ENCODE peak calls at places on chromosome 9, in ten cellular contexts. K is kidney; U is effector memory CD4-positive, alpha-beta T cell; J is trophoblast cell; L is upper lobe of left lung; Y is SJCRH30; T is CD8-positive, alpha-beta T cell; G is MM.1S; C is stomach; D is upper lobe of right lung. N is an unnamed sample. For H3K4me1, the result is how much of the 10 kb centered on the place peaks cover.

GRCh38 chr9:98432134-98432533 is 176.7 kb upstream of the TBC1D2 start:
- DNase-seq in U (no peak), G (no peak), T (no peak), L (no peak), Y (no peak), J (no peak), C (no peak), K (no peak), D (no peak), N (no peak)

GRCh38 chr9:114112778-114113585 is 13.9 kb upstream of the KIF12 start:
- DNase-seq in T (no peak), Y (no peak), G (no peak), U (no peak), J (peak), C (peak), K (peak), L (peak), D (peak), N (peak)

GRCh38 chr9:83680233-83680632 is 27.5 kb downstream of the UBQLN1 start:
- DNase-seq in K (no peak), C (no peak), U (no peak), Y (no peak), J (no peak), T (no peak), D (no peak), L (no peak), G (no peak), N (no peak)

GRCh38 chr9:125444166-125444565 is 182.5 kb downstream of the GAPVD1 start:
- DNase-seq in L (no peak), D (peak), Y (no peak), C (no peak), U (no peak), J (no peak), G (no peak), K (no peak), T (no peak), N (no peak)

GRCh38 chr9:92463989-92464388 is 18.3 kb downstream of the ASPN start:
- DNase-seq in T (no peak), L (no peak), C (no peak), J (peak), U (no peak), Y (no peak), G (no peak), D (no peak), K (no peak), N (no peak)

GRCh38 chr9:87713278-87713989 is 12.5 kb upstream of the CTSL start:
- DNase-seq in C (peak), D (peak), L (peak), J (peak), K (peak), U (peak), T (no peak), G (no peak), Y (peak), N (peak)

GRCh38 chr9:127634021-127634420 is 21.9 kb downstream of the STXBP1 start:
- DNase-seq in T (no peak), G (no peak), J (no peak), Y (peak), D (peak), U (no peak), C (no peak), L (peak), K (no peak), N (no peak)

GRCh38 chr9:35571113-35571512 is 33.9 kb upstream of the TESK1 start:
- DNase-seq in T (no peak), C (no peak), Y (no peak), U (no peak), D (no peak), K (no peak), L (no peak), G (no peak), J (no peak), N (no peak)

GRCh38 chr9:78707080-78707479 is 410.2 kb downstream of the PSAT1 start:
- DNase-seq in U (no peak), Y (no peak), D (no peak), K (no peak), L (no peak), C (no peak), T (no peak), G (no peak), J (no peak), N (no peak)

GRCh38 chr9:108296056-108296455 is 559.7 kb downstream of the ACTL7B start:
- DNase-seq in J (no peak), G (no peak), L (no peak), T (no peak), K (no peak), U (no peak), C (no peak), D (no peak), Y (no peak), N (no peak)

GRCh38 chr9:71037521-71037920 is 83.9 kb downstream of the TRPM3 start:
- DNase-seq in C (no peak), L (no peak), D (no peak), Y (no peak), T (no peak), G (no peak), U (no peak), J (no peak), K (no peak), N (no peak)

GRCh38 chr9:119284118-119284517 is 85.1 kb downstream of the BRINP1 start:
- DNase-seq in G (no peak), U (no peak), D (no peak), Y (peak), L (no peak), T (no peak), C (no peak), J (no peak), K (no peak), N (no peak)

GRCh38 chr9:127838375-127839078 is 15.9 kb downstream of the ENG start:
- DNase-seq in T (no peak), C (peak), G (no peak), J (no peak), K (peak), U (no peak), L (peak), D (peak), Y (peak), N (peak)

GRCh38 chr9:107198718-107199117 is 84.4 kb upstream of the RAD23B start:
- DNase-seq in Y (no peak), G (no peak), J (no peak), K (no peak), U (no peak), D (no peak), C (no peak), L (no peak), T (no peak), N (no peak)

GRCh38 chr9:97861148-97861475 is 8.1 kb downstream of the FOXE1 start:
- DNase-seq in K (no peak), U (no peak), J (no peak), C (no peak), L (no peak), Y (no peak), D (no peak), G (no peak), T (no peak), N (no peak)

GRCh38 chr9:123368481-123369153 is 12.6 kb downstream of the CRB2 start:
- DNase-seq in G (no peak), D (no peak), L (no peak), U (no peak), J (no peak), C (no peak), Y (no peak), K (no peak), T (no peak), N (no peak)

GRCh38 chr9:137832191-137832700 is 45.3 kb upstream of the CACNA1B start:
- DNase-seq in K (no peak), C (no peak), T (no peak), U (no peak), Y (no peak), J (no peak), D (no peak), G (no peak), L (no peak), N (no peak)

DNA sequence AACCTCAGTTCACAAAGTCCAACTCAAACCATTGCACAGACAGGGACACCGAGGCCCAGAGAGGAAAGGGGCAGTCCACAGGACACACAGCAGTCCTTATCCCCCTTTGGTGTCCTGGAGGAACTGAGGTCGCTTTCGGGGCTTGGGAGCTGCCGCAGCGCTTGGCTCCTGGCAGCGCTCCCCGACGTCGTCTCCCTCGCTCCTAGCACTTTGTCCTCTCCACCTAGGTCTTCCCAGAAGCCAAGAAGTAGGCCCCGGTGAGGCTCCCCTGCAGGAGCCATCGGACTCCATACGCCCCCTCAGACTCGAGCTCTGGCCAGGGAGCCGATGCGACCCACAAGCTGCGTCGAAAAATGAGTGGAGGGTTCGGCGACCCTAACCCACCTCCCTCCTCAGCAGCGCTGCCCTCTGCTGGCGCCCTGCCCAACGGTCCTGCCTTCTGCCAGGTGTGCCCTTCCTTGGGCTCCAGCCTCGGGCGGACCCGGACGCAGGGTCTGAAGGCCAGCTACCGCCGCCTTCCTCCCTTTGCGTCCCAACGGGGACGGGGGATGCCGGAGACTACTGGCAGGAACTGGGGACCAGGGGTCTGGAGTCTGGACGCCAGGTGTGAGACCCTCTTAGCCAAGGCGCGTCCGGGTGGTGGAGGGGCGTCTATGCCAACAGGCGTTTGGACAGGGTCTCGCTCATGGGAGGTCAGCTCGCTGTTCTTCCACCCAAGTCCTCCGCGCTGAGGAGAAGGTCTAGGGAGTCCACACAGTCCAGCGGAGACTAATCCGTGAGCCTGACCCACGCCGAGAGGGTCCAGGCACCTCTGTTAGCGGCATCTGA is 2.1 kb upstream of the PRDM12 start:
- DNase-seq in J (no peak), T (no peak), C (no peak), U (no peak), L (no peak), Y (peak), D (no peak), G (no peak), K (no peak), N (no peak)
- H3K4me1 ChIP-seq in J (under half), T (under half), C (half or more), U (half or more), L (half or more), Y (under half), D (half or more), G (under half), K (under half), N (under half)

DNA sequence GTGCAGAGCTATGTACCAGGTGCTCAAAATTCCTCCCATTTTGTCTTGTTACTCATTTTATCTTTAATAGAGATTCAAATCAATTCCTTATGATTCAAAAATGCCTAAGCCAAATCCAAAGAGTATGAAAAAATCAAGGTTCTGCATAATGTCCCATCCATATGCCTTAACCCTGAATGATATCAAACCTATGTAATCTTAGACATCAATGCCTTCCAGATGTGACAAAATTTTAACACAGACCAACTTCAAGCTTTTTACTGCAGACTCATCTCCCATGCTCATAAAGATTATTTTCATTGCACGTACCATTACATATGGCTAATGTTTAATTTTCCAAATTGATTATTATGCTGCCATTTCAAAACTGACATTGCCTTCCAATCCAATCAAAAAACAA is 122.4 kb downstream of the NFIB start:
- DNase-seq in T (no peak), J (no peak), Y (no peak), D (no peak), U (no peak), K (no peak), G (no peak), L (no peak), C (no peak), N (no peak)
- H3K4me1 ChIP-seq in T (under half), J (under half), Y (under half), D (under half), U (under half), K (under half), G (under half), L (under half), C (under half), N (under half)

GRCh38 chr9:133970581-133970900 is 21.6 kb downstream of the VAV2 start:
- DNase-seq in G (no peak), U (no peak), D (no peak), K (peak), J (no peak), C (no peak), Y (no peak), L (no peak), T (no peak), N (no peak)
- H3K4me1 ChIP-seq in G (under half), U (under half), D (under half), K (under half), J (half or more), C (under half), Y (under half), L (under half), T (under half), N (under half)

DNA sequence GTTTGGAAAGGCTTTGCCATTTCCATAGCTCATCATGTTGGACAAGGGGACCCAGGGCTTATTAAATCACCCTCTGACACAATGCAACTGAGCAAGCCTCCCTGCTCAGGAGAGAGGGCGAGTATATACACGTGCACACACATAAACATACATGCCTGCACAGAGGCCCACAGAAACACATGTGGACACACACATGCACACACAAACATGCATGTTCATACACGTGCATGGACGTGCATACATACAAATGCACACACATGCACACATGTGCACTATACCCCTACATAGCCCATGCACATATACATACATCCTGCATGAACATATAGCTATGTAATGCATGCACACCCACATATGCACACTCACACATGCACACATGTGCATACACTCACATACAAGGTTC is 99.5 kb upstream of the ALDH1B1 start:
- DNase-seq in G (no peak), J (no peak), U (no peak), Y (no peak), D (no peak), K (no peak), L (no peak), T (no peak), C (no peak), N (no peak)
- H3K4me1 ChIP-seq in G (under half), J (under half), U (under half), Y (under half), D (under half), K (under half), L (under half), T (under half), C (under half), N (under half)

DNA sequence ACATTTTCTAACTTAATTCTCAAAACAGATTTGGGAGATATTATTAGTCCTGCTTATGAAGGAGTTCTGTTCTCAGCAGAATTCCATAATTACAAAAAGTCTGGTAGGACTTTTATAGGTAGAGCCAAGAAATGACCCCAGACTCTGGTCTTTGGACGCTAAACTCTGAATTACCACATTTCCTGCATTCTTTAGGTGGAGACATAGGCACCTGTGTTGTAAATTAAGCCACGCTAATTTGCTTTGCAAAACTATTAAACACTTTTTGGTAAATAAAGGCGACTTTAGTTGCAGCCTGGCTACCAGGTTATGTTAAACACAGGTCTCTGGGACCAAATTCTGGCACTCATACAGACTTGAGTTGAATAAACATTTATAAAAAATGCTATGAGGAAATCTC is 77.7 kb downstream of the C9orf152 start:
- DNase-seq in U (no peak), T (no peak), K (no peak), C (no peak), Y (no peak), G (no peak), J (no peak), D (no peak), L (no peak), N (no peak)
- H3K4me1 ChIP-seq in U (under half), T (under half), K (under half), C (half or more), Y (under half), G (under half), J (under half), D (under half), L (under half), N (half or more)

DNA sequence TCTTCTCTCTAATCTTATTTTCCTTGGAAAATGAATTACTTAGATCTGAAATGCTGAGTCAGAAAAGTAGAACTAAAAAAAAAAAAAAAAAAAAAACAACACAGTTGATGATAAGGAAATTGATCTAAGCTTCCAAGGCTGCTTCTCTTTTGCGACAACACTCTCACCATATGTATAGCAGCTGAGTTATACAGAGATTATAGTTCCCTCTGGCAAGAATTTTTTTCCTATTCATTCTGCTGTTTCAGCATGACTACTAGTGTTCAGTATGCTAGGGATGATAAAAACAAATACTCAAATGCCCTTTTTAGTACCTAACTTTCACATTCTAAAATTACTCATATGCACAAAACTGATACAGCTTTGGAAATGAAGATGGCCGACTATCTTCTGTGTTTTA is 267.3 kb downstream of the MLLT3 start:
- DNase-seq in L (no peak), T (no peak), K (no peak), G (peak), C (no peak), D (no peak), Y (no peak), U (no peak), J (peak), N (no peak)
- H3K4me1 ChIP-seq in L (under half), T (under half), K (under half), G (under half), C (under half), D (under half), Y (under half), U (under half), J (under half), N (under half)

N was measured in ascending aorta.